ENCODE peak calls at places on chromosome 4, in four cellular contexts. K, A, S and P are unnamed samples.

GRCh38 chr4:35300996-35301774 is 943.1 kb downstream of the ARAP2 start:
- DNase-seq in K (peak), A (no peak), S (no peak), P (no peak)

GRCh38 chr4:101157415-101158135 is 189.8 kb downstream of the PPP3CA start:
- DNase-seq in K (no peak), A (no peak), S (no peak), P (no peak)

GRCh38 chr4:181933471-181933870 is 309.7 kb upstream of the TENM3 start:
- DNase-seq in K (no peak), A (no peak), S (no peak), P (no peak)

GRCh38 chr4:47862297-47862696 is 24.4 kb upstream of the CORIN start:
- DNase-seq in K (no peak), A (no peak), S (no peak), P (no peak)

GRCh38 chr4:2284934-2285664 is 23.2 kb upstream of the MXD4 start:
- DNase-seq in K (no peak), A (no peak), S (no peak), P (no peak)

GRCh38 chr4:4860803-4861591 is 1.5 kb downstream of the MSX1 start:
- DNase-seq in K (peak), A (no peak), S (peak), P (peak)

GRCh38 chr4:83217721-83218522 is 66.7 kb downstream of the COQ2 start:
- DNase-seq in K (no peak), A (no peak), S (no peak), P (no peak)

GRCh38 chr4:110287130-110287529 is 88.7 kb upstream of the ELOVL6 start:
- DNase-seq in K (no peak), A (no peak), S (no peak), P (no peak)

GRCh38 chr4:3322059-3322550 is 29.3 kb downstream of the RGS12 start:
- DNase-seq in K (no peak), A (no peak), S (no peak), P (no peak)

GRCh38 chr4:134567461-134567860 is 365.9 kb upstream of the PABPC4L start:
- DNase-seq in K (no peak), A (no peak), S (no peak), P (no peak)

GRCh38 chr4:168569066-168569908 is 72.4 kb downstream of the PALLD start:
- DNase-seq in K (no peak), A (peak), S (no peak), P (peak)

GRCh38 chr4:155548173-155548572 is 118.5 kb upstream of the GUCY1A1 start:
- DNase-seq in K (no peak), A (no peak), S (no peak), P (no peak)

GRCh38 chr4:38950159-38950558 is 82.0 kb downstream of the TMEM156 start:
- DNase-seq in K (no peak), A (no peak), S (no peak), P (no peak)

GRCh38 chr4:173057906-173058305 is 110.7 kb upstream of the GALNT7 start:
- DNase-seq in K (no peak), A (no peak), S (no peak), P (no peak)

GRCh38 chr4:76495166-76495565 is 60.1 kb downstream of the SHROOM3 start:
- DNase-seq in K (no peak), A (no peak), S (no peak), P (no peak)

GRCh38 chr4:40363382-40363920 is 28.3 kb downstream of the CHRNA9 start:
- DNase-seq in K (no peak), A (no peak), S (no peak), P (no peak)

GRCh38 chr4:47907247-47907646 is 7.1 kb downstream of the NFXL1 start:
- DNase-seq in K (no peak), A (no peak), S (no peak), P (no peak)

GRCh38 chr4:185470503-185471195 is 884 bp downstream of the CCDC110 start:
- DNase-seq in K (no peak), A (peak), S (peak), P (peak)

GRCh38 chr4:165493359-165493758 is 114.6 kb downstream of the CPE start:
- DNase-seq in K (peak), A (peak), S (peak), P (peak)
- TF ChIP-seq FOXJ3 in K (no peak), A (no peak), S (no peak), P (no peak)

GRCh38 chr4:25790024-25790423 is 72.8 kb downstream of the SEL1L3 start:
- DNase-seq in K (no peak), A (no peak), S (no peak), P (no peak)

GRCh38 chr4:25787891-25788331 is 74.9 kb downstream of the SEL1L3 start:
- DNase-seq in K (no peak), A (no peak), S (no peak), P (peak)

GRCh38 chr4:25792200-25792791 is 70.5 kb downstream of the SEL1L3 start:
- DNase-seq in K (peak), A (peak), S (peak), P (peak)

GRCh38 chr4:25786497-25787065 is 76.2 kb downstream of the SEL1L3 start:
- DNase-seq in K (no peak), A (no peak), S (no peak), P (no peak)

DNA sequence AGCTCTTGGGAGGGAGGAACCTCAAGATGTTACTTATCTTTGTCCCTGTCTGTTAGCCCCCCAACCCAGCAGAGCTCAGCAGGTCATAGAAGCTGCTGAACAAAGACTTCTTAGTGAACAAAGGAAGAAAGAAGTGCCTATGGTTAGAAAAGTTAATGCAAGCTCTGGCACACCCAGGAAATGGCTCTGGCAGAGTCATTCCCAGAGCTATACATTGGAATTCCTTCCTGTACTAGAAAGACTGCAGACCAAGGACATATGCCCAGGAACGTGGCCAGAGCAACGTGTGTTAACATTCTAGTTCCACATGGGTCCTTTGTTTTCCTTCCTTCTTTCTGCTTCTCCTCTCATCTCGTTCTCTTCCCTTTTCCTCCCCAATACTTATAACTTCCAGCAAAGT is 73.9 kb downstream of the SEL1L3 start:
- DNase-seq in K (no peak), A (no peak), S (no peak), P (no peak)
- TF ChIP-seq FOXJ3 in K (no peak), A (no peak), S (no peak), P (no peak)

DNA sequence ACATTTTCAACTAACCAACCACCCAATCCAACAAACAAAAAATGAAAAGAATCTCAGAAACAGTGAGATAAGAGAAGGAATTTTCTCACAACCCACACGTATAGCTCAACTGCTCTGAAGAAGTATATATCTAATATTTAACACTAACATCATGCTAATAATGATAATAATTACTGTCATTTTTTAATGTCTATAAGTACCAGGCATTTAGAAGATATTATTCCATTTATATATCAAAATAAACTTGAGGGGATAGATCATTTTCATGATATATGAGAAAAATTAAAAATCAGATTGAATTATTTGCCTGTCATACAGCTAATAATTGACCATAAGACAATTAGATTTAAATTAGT is 4.2 kb upstream of the AFP start:
- DNase-seq in K (no peak), A (no peak), S (no peak), P (no peak)
- TF ChIP-seq FOXJ3 in K (no peak), A (no peak), S (no peak), P (no peak)

DNA sequence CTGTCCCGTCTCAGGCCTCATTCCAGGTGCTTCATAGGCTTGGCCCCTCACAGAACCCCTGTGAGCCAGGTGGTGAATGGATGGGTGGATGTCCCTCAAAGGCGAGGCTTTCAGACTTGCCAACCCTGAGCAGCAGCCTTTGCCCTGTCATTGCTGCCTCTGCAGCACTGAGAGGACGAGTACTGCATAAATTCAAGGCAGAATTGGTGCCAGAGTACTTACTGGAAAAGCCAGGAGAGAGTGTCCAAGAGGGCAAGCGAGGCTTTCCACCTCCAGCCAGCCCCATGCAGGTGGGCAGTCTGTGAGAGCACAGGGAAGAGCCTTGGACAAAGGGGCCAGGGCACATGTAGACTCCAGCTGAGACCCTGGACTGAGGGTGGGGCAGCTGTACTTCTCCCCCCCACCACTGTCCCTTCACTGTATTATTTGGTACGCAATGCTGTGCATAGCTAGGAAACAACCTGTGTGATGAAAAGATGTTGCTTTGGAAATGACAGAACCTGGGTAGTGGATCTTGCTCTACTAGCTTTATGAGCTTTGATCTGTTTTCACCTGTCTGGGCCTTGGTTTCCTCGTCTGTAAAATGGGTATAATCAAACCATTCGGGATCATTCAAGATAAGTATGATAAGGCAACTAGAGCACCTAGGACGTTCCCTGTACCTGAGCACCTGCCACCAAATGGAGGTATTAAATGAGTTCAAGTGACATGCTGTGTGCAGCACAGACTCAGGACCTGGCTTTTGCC is 224.9 kb upstream of the PSAPL1 start:
- DNase-seq in K (no peak), A (no peak), S (no peak), P (no peak)
- TF ChIP-seq FOXJ3 in K (no peak), A (no peak), S (no peak), P (no peak)

GRCh38 chr4:118338518-118338917 is 14.3 kb downstream of the PRSS12 start:
- DNase-seq in K (no peak), A (no peak), S (no peak), P (no peak)

GRCh38 chr4:118340109-118340508 is 12.7 kb downstream of the PRSS12 start:
- DNase-seq in K (no peak), A (no peak), S (peak), P (no peak)

GRCh38 chr4:118335774-118336173 is 17.0 kb downstream of the PRSS12 start:
- DNase-seq in K (no peak), A (no peak), S (no peak), P (no peak)

GRCh38 chr4:118337954-118338353 is 14.8 kb downstream of the PRSS12 start:
- DNase-seq in K (no peak), A (no peak), S (no peak), P (no peak)

DNA sequence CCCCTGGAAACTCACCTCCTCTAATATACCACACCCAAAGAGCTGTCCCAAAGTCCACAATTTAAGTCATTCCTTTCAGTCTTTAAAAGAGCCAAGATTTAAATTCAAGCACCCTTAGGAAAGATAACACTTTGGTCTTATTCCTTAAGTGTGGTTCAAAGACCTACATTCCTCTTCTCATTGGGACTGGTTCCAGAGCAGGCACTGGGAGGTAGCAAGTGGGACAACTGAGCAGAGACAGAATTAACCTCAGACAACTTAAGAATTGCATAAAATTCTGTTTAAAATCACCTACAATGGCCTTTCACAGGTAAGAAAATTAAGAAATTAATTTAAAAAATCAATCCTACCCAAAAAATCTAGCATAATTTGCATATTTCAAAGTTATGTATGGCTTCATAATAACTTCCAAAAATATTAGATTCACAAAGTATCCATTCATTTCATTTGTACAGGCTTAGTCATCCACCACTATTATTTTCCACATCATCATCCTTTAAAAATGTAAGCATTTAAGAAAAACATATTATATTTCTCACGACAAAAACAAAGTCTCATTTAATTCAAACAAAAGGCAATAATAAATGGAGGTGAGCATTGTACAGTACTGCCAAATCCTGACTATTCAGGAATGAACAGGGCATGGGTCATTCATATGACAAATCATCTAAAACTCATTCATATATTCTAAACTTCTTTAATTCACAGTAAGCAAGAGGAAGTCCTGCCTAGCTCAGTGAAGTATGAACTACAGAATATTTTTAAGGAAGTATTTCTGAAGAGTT is 13.6 kb downstream of the PRSS12 start:
- DNase-seq in K (no peak), A (no peak), S (no peak), P (no peak)
- TF ChIP-seq FOXJ3 in K (no peak), A (no peak), S (no peak), P (no peak)

GRCh38 chr4:179583221-179583620 is 2141.0 kb upstream of the AGA start:
- DNase-seq in K (no peak), A (no peak), S (no peak), P (no peak)
- TF ChIP-seq FOXJ3 in K (no peak), A (no peak), S (no peak), P (no peak)